ENCODE peak calls at places on chromosomes 12 and 14, in ten cellular contexts. Y, M, N, P, L, I, Q, E, J and R are unnamed samples.

GRCh38 chr12:51324953-51325352 is 979 bp upstream of the BIN2 start:
- DNase-seq in M (no peak), Q (no peak), N (no peak), P (no peak), L (no peak), E (no peak), J (no peak), I (no peak), Y (no peak), R (no peak)

GRCh38 chr14:71658261-71658860 is 273.9 kb upstream of the RGS6 start:
- DNase-seq in L (no peak), E (no peak), N (no peak), Y (no peak), Q (no peak), M (peak; percentile 69), J (peak; percentile 16), P (no peak), I (no peak), R (no peak)

GRCh38 chr12:50765325-50765911 is 1.5 kb downstream of the ATF1 start:
- DNase-seq in E (peak; percentile 31), M (peak; percentile 68), J (peak; percentile 56), N (peak; percentile 28), L (no peak), P (no peak), Y (peak; percentile 44), Q (no peak), I (no peak), R (peak; percentile 10)

GRCh38 chr12:53489242-53489915 is 9.9 kb downstream of the MAP3K12 start:
- DNase-seq in I (no peak), E (no peak), Y (no peak), J (no peak), L (no peak), P (no peak), Q (no peak), M (no peak), N (no peak), R (no peak)

GRCh38 chr14:34699873-34700621 is 14.3 kb downstream of the CFL2 start:
- DNase-seq in Y (no peak), N (peak; percentile 56), M (peak; percentile 97), E (no peak), I (no peak), L (peak; percentile 72), Q (no peak), P (no peak), J (peak; percentile 91), R (no peak)

GRCh38 chr14:102629011-102629444 is 36.6 kb downstream of the RCOR1 start:
- DNase-seq in L (no peak), N (no peak), J (no peak), M (no peak), I (no peak), E (no peak), P (no peak), Q (no peak), Y (no peak), R (no peak)

GRCh38 chr14:89144642-89145041 is 272.4 kb downstream of the FOXN3 start:
- DNase-seq in Y (no peak), N (no peak), P (no peak), L (no peak), Q (no peak), J (no peak), E (no peak), M (no peak), I (no peak), R (no peak)

GRCh38 chr12:81222841-81223595 is 145.1 kb downstream of the ACSS3 start:
- DNase-seq in N (no peak), Y (no peak), L (no peak), P (no peak), M (peak; percentile 36), J (peak; percentile 44), I (no peak), E (no peak), Q (no peak), R (no peak)

GRCh38 chr14:52052289-52052943 is 16.4 kb downstream of the NID2 start:
- DNase-seq in Y (no peak), I (no peak), E (no peak), J (peak; percentile 61), P (no peak), N (no peak), M (peak; percentile 94), Q (no peak), L (no peak), R (no peak)

GRCh38 chr14:100523536-100524025 is 63.6 kb downstream of the BEGAIN start:
- DNase-seq in E (no peak), J (no peak), Q (no peak), I (peak; percentile 18), Y (no peak), M (no peak), L (no peak), P (no peak), N (no peak), R (no peak)

GRCh38 chr12:52895726-52896189 is 9.1 kb downstream of the KRT8 start:
- DNase-seq in N (no peak), I (no peak), J (no peak), M (no peak), P (no peak), E (no peak), Y (no peak), L (no peak), Q (no peak), R (no peak)

GRCh38 chr12:69840727-69841126 is 15.7 kb downstream of the MYRFL start:
- DNase-seq in Q (no peak), Y (no peak), N (no peak), M (no peak), P (no peak), I (no peak), L (no peak), E (no peak), J (no peak), R (no peak)

GRCh38 chr14:94213021-94213420 is 38.9 kb downstream of the PPP4R4 start:
- DNase-seq in L (no peak), M (peak; percentile 71), Y (no peak), E (no peak), Q (no peak), I (no peak), P (no peak), J (peak; percentile 66), N (peak; percentile 10), R (no peak)

GRCh38 chr12:16524378-16524777 is 81.6 kb downstream of the LMO3 start:
- DNase-seq in P (no peak), M (no peak), L (peak; percentile 8), I (no peak), J (no peak), E (no peak), Y (no peak), Q (no peak), N (no peak), R (no peak)

GRCh38 chr12:105041186-105041585 is 43.1 kb downstream of the ALDH1L2 start:
- DNase-seq in I (no peak), L (no peak), Q (no peak), J (no peak), Y (no peak), P (no peak), M (no peak), E (no peak), N (no peak), R (no peak)

GRCh38 chr12:30974746-30975500 is 48.4 kb downstream of the TSPAN11 start:
- DNase-seq in Q (no peak), Y (no peak), P (no peak), J (no peak), E (no peak), M (no peak), N (no peak), L (no peak), I (no peak), R (no peak)

GRCh38 chr14:104134061-104134965 is 4.1 kb upstream of the KIF26A start:
- DNase-seq in L (no peak), P (no peak), M (no peak), J (no peak), Y (no peak), N (no peak), I (no peak), Q (no peak), E (no peak), R (no peak)

GRCh38 chr12:18242380-18243089 is 18.8 kb upstream of the PIK3C2G start:
- DNase-seq in I (no peak), L (no peak), J (no peak), Q (peak; percentile 70), Y (no peak), N (no peak), P (no peak), E (no peak), M (no peak), R (no peak)

GRCh38 chr12:62250671-62251608 is 9.3 kb upstream of the USP15 start:
- DNase-seq in Y (no peak), P (no peak), Q (no peak), J (peak; percentile 44), N (no peak), M (peak; percentile 68), L (no peak), E (no peak), I (no peak), R (no peak)

GRCh38 chr12:25017336-25017735 is 68.4 kb upstream of the BCAT1 start:
- DNase-seq in I (no peak), P (no peak), J (peak; percentile 30), M (no peak), L (no peak), Y (no peak), Q (no peak), N (no peak), E (no peak), R (no peak)

GRCh38 chr12:26298785-26299621 is 103.6 kb downstream of the SSPN start:
- DNase-seq in I (no peak), Q (no peak), P (no peak), Y (peak; percentile 1), M (peak; percentile 93), J (peak; percentile 88), N (peak; percentile 72), L (no peak), E (peak; percentile 20), R (no peak)

GRCh38 chr12:29103539-29103974 is 45.5 kb upstream of the FAR2 start:
- DNase-seq in J (no peak), Q (no peak), L (no peak), P (no peak), N (no peak), E (no peak), I (no peak), Y (peak; percentile 51), M (no peak), R (no peak)

GRCh38 chr12:90621927-90622326 is 333.0 kb downstream of the CCER1 start:
- DNase-seq in E (no peak), Q (no peak), L (no peak), P (no peak), Y (no peak), J (peak; percentile 7), M (peak; percentile 67), I (no peak), N (peak; percentile 10), R (no peak)

GRCh38 chr12:51864701-51865469 is 16.4 kb upstream of the FIGNL2 start:
- DNase-seq in Q (no peak), J (no peak), I (no peak), M (peak; percentile 10), Y (no peak), L (no peak), N (no peak), E (no peak), P (no peak), R (no peak)

GRCh38 chr12:33439587-33440011 is at the start of gene SYT10:
- DNase-seq in I (no peak), N (no peak), Q (no peak), Y (no peak), M (no peak), P (no peak), J (no peak), E (no peak), L (no peak), R (peak; percentile 28)

GRCh38 chr12:6124411-6125151 is at the start of gene VWF:
- DNase-seq in P (no peak), Y (no peak), I (no peak), Q (no peak), N (no peak), M (no peak), L (no peak), E (no peak), J (no peak), R (no peak)

GRCh38 chr12:85155791-85156190 is 119.6 kb downstream of the LRRIQ1 start:
- DNase-seq in P (no peak), M (peak; percentile 18), L (peak; percentile 31), J (peak; percentile 1), Y (no peak), E (peak; percentile 9), I (no peak), N (peak; percentile 17), Q (no peak), R (no peak)

GRCh38 chr12:15931590-15932053 is 20.5 kb downstream of the DERA start:
- DNase-seq in P (no peak), L (no peak), N (no peak), Y (no peak), J (no peak), I (no peak), M (peak; percentile 44), Q (no peak), E (no peak), R (no peak)